ENCODE peak calls at places on chromosome 22, in nine cellular contexts. R is OCI-LY7; H is iris pigment epithelial cell; C is DMS 273 treated with DMSO at 0.1 percent for 48 hours; U is HTR-8/SVneo; Y is mucosa of gallbladder; M is stimulated activated CD4-positive, alpha-beta T cell treated with anti-CD3 and anti-CD28 coated beads, TNF-alpha, amount 100 ng/mL, for 48 hours; B is NCI-H748 treated with DMSO at 0.1 percent for 48 hours; L is RWPE1. G is an unnamed sample.

GRCh38 chr22:36606114-36606513 is 77.1 kb upstream of the EIF3D start:
- DNase-seq in C (no peak), U (no peak), B (no peak), H (no peak), L (no peak), M (no peak), Y (no peak), R (no peak), G (no peak)

GRCh38 chr22:24567668-24568067 is 11.9 kb downstream of the SNRPD3 start:
- DNase-seq in L (no peak), Y (no peak), M (no peak), H (no peak), C (no peak), R (no peak), B (no peak), U (no peak), G (peak)

GRCh38 chr22:16562711-16563554 is 29.7 kb downstream of the CCT8L2 start:
- DNase-seq in Y (no peak), U (no peak), B (no peak), L (no peak), R (no peak), C (no peak), H (no peak), M (no peak), G (no peak)

GRCh38 chr22:41899110-41899509 is 15.8 kb downstream of the SHISA8 start:
- DNase-seq in L (no peak), U (no peak), B (no peak), R (no peak), Y (no peak), H (no peak), C (no peak), M (no peak), G (no peak)

GRCh38 chr22:25407859-25408229 is 156.6 kb upstream of the GRK3 start:
- DNase-seq in R (no peak), M (no peak), H (no peak), C (no peak), Y (no peak), U (no peak), B (no peak), L (no peak), G (peak)

GRCh38 chr22:25845985-25846745 is 104.2 kb downstream of the MYO18B start:
- DNase-seq in H (no peak), L (no peak), Y (no peak), U (no peak), C (no peak), B (no peak), M (peak), R (no peak), G (no peak)

GRCh38 chr22:28799125-28799833 is 1.1 kb downstream of the XBP1 start:
- DNase-seq in C (no peak), U (peak), R (peak), B (peak), H (peak), M (no peak), L (peak), Y (peak), G (peak)

GRCh38 chr22:35993048-35993714 is 35.4 kb downstream of the RBFOX2 start:
- DNase-seq in M (no peak), H (no peak), R (no peak), U (no peak), Y (no peak), L (no peak), C (no peak), B (no peak), G (no peak)

GRCh38 chr22:50252081-50253045 is 1.3 kb upstream of the HDAC10 start:
- DNase-seq in B (no peak), C (no peak), Y (peak), R (peak), L (peak), M (no peak), H (peak), U (no peak), G (no peak)

GRCh38 chr22:29524440-29525191 is 28.9 kb downstream of the THOC5 start:
- DNase-seq in R (peak), B (no peak), U (peak), Y (peak), H (peak), C (no peak), M (peak), L (peak), G (no peak)

GRCh38 chr22:50677493-50678217 is 5.0 kb downstream of the SHANK3 start:
- DNase-seq in M (no peak), C (no peak), B (no peak), L (no peak), H (no peak), Y (no peak), U (no peak), R (no peak), G (peak)

GRCh38 chr22:42919199-42919598 is 62.1 kb upstream of the ARFGAP3 start:
- DNase-seq in R (no peak), M (no peak), U (peak), H (no peak), C (no peak), Y (no peak), B (no peak), L (peak), G (no peak)

GRCh38 chr22:46347646-46348045 is 12.1 kb downstream of the TRMU start:
- DNase-seq in H (no peak), R (no peak), B (no peak), C (no peak), U (no peak), M (no peak), Y (no peak), L (no peak), G (no peak)

GRCh38 chr22:32478994-32479393 is 4.4 kb downstream of the FBXO7 start:
- DNase-seq in R (no peak), H (peak), M (no peak), C (no peak), B (no peak), L (no peak), U (no peak), Y (no peak), G (no peak)